ENCODE peak calls at places on chromosomes 6 and 20, in six cellular contexts. K is HepG2, A is GM12878, I is K562, M is GM12891, E is H1. S is an unnamed sample.

GRCh38 chr6:127481628-127482027 is 22.4 kb upstream of the KIAA0408 start:
- DNase-seq in K (no peak), M (no peak), I (no peak), A (no peak), E (no peak), S (no peak)

GRCh38 chr6:161415302-161415855 is 141.5 kb upstream of the AGPAT4 start:
- DNase-seq in A (no peak), M (no peak), E (no peak), I (no peak), K (no peak), S (no peak)

GRCh38 chr20:13302647-13303425 is 81.8 kb downstream of the ISM1 start:
- DNase-seq in E (peak; percentile 67), A (no peak), I (no peak), K (peak; percentile 49), M (no peak), S (no peak)

GRCh38 chr6:98845201-98846020 is 11.0 kb downstream of the POU3F2 start:
- DNase-seq in A (peak; percentile 11), E (peak; percentile 95), K (peak; percentile 40), M (no peak), I (peak; percentile 71), S (no peak)

GRCh38 chr20:25118529-25118928 is 36.6 kb upstream of the VSX1 start:
- DNase-seq in M (no peak), K (no peak), I (no peak), E (no peak), A (no peak), S (no peak)

GRCh38 chr20:5656136-5656535 is 94.1 kb upstream of the SHLD1 start:
- DNase-seq in E (no peak), A (no peak), M (no peak), I (no peak), K (no peak), S (no peak)

GRCh38 chr20:51985013-51985415 is 182.7 kb upstream of the SALL4 start:
- DNase-seq in E (no peak), M (no peak), K (peak; percentile 54), A (no peak), I (no peak), S (no peak)

GRCh38 chr20:2242678-2243077 is 53.1 kb upstream of the TGM3 start:
- DNase-seq in E (no peak), K (no peak), M (no peak), I (no peak), A (no peak), S (no peak)

GRCh38 chr6:6915813-6916547 is 191.8 kb upstream of the RREB1 start:
- DNase-seq in I (no peak), M (no peak), E (no peak), A (no peak), K (no peak), S (no peak)

GRCh38 chr20:35305682-35306556 is 13.7 kb upstream of the FAM83C start:
- DNase-seq in M (no peak), E (no peak), K (peak; percentile 92), A (no peak), I (peak; percentile 69), S (no peak)

GRCh38 chr20:35303735-35304431 is 11.7 kb upstream of the FAM83C start:
- DNase-seq in M (peak; percentile 74), E (peak; percentile 93), A (peak; percentile 31), K (peak; percentile 91), I (peak; percentile 89), S (peak; percentile 73)

GRCh38 chr20:35304956-35305355 is 12.7 kb upstream of the FAM83C start:
- DNase-seq in K (no peak), E (no peak), I (no peak), A (no peak), M (no peak), S (no peak)

GRCh38 chr20:35307666-35308653 is 15.7 kb upstream of the FAM83C start:
- DNase-seq in K (no peak), A (no peak), I (no peak), E (no peak), M (no peak), S (no peak)

GRCh38 chr20:35306931-35307517 is 14.8 kb upstream of the FAM83C start:
- DNase-seq in A (no peak), M (no peak), K (peak; percentile 80), E (peak; percentile 80), I (peak; percentile 72), S (no peak)
- TF ChIP-seq POLR2AphosphoS5 in A (no peak), M (no peak), K (no peak), E (no peak), I (no peak), S (no peak)

DNA sequence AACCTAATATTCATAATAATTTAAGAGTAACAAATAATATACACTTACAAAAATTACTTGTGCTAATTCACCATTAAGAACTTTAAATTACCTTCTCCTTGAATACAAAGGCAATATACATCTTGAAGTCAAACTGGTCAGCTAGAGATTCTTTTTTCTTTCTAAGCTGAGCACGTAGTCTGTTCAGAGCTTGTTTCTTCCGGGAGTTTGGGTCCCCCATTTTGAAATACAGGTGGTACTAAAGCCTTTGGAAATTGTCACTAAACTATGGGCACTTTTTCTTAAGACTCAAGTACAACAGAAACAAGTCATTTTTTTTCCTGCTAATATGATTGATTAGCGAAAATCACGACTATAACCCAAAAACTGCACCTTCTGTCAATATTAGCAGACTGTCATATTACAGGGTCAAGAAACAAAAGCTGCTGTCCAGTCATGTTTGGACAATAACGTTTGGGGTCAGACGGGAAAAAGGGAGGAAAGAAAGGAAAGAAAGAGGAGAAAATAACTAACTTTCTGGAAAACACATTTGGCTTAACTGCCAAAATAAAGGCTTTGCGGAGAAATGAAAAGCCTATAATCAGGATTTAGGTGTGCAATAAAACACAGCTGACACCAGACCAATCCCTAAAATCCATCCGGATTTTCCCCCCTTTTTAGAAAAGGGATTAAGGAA is 367 bp downstream of the C6orf62 start:
- DNase-seq in E (no peak), A (no peak), I (no peak), M (no peak), K (no peak), S (no peak)
- TF ChIP-seq POLR2A in E (no peak), A (no peak), I (no peak), M (no peak), K (no peak), S (no peak)

GRCh38 chr6:14464716-14465115 is 347.1 kb downstream of the CD83 start:
- DNase-seq in I (no peak), K (no peak), A (no peak), M (no peak), E (peak; percentile 4), S (no peak)

GRCh38 chr6:14468656-14469321 is 351.2 kb downstream of the CD83 start:
- DNase-seq in A (no peak), I (no peak), K (no peak), M (no peak), E (peak; percentile 7), S (no peak)

GRCh38 chr6:14466278-14466677 is 348.7 kb downstream of the CD83 start:
- DNase-seq in E (peak; percentile 8), M (no peak), A (no peak), K (no peak), I (no peak), S (no peak)

GRCh38 chr6:14470697-14471096 is 353.1 kb downstream of the CD83 start:
- DNase-seq in A (no peak), M (no peak), I (no peak), E (peak; percentile 10), K (no peak), S (no peak)

DNA sequence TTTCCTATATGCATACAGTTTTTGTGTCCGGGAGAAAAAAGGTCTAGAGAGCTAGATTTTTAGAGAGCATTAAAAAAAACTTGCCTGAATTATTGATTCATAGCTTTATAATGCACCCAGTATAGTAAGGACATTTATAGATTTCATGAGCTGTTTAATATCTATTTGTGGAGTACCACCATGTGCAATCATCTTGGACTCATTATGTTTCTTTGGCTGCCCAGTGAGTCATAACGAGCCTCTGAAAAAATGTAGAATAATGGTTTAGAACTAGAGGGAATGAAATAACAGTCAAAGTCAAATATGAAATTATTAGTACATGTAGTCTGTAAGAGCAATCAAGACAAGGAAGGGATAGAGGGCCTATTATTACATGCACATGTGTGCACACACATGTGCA is 350.0 kb downstream of the CD83 start:
- DNase-seq in M (no peak), I (no peak), E (no peak), A (no peak), K (no peak), S (no peak)
- TF ChIP-seq TAF1 in M (no peak), I (no peak), E (no peak), A (no peak), K (no peak), S (no peak)

GRCh38 chr6:131295081-131295480 is 159.8 kb downstream of the AKAP7 start:
- DNase-seq in M (no peak), E (no peak), I (no peak), A (no peak), K (no peak), S (no peak)
- TF ChIP-seq POLR2AphosphoS5 in M (no peak), E (no peak), I (no peak), A (no peak), K (no peak), S (no peak)

DNA sequence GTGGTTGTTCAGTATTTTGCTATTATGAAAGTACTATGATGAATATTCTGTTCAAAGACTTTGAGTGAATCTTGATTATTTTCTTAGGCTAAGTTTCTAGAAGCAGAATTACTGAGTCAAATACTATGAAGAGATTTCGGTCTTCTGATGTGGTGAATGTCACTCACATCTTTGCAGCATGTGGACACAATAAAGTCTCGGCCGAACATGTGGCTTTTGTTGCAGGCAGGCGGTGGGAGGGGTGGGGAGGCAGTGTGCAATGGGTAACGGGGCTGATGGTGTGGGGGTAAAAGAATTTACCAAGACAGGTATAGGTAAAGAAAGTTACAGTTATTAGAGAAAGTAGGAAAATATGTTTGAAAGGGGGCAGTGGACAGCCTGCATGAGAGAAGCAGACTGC is 156.4 kb upstream of the DTNBP1 start:
- DNase-seq in I (no peak), K (no peak), M (no peak), A (no peak), E (no peak), S (no peak)
- TF ChIP-seq POLR2A in I (no peak), K (no peak), M (no peak), A (no peak), E (no peak), S (no peak)

S was measured in GM12892.